ENCODE peak calls at places on chromosomes 11 and 22, in ten cellular contexts. I is left colon, X is GM12865, E is SJSA1, T is RWPE1, U is T-cell, M is fibroblast of pulmonary artery, Y is HTR-8/SVneo, W is gastrocnemius medialis, G is left lung. D is an unnamed sample.
A peak's percentile ranks its signal among the peaks of the same experiment; 100 is the strongest.

GRCh38 chr11:134139873-134140331 is 71.0 kb downstream of the JAM3 start:
- DNase-seq in T (peak; percentile 67), X (peak; percentile 66), U (peak; percentile 55), M (peak; percentile 92), E (peak; percentile 17), W (peak; percentile 53), I (peak; percentile 37), Y (peak; percentile 63), G (no peak), D (peak; percentile 19)

GRCh38 chr11:86232556-86232955 is 12.0 kb upstream of the EED start:
- DNase-seq in G (no peak), U (no peak), M (no peak), E (no peak), Y (no peak), T (no peak), X (no peak), W (no peak), I (no peak), D (no peak)

GRCh38 chr11:16776716-16777115 is 38.3 kb downstream of the C11orf58 start:
- DNase-seq in E (no peak), I (no peak), G (no peak), M (no peak), U (no peak), W (no peak), X (no peak), Y (no peak), T (no peak), D (no peak)

GRCh38 chr11:69931060-69931910 is 112.1 kb upstream of the FGF3 start:
- DNase-seq in E (no peak), M (no peak), T (no peak), I (no peak), U (no peak), G (peak; percentile 33), W (peak; percentile 4), X (no peak), Y (no peak), D (no peak)

GRCh38 chr22:36442506-36443197 is 38.8 kb downstream of the TXN2 start:
- DNase-seq in M (no peak), W (no peak), U (no peak), I (peak; percentile 82), T (no peak), G (no peak), X (no peak), Y (no peak), E (no peak), D (no peak)

GRCh38 chr11:11148598-11148997 is 204.5 kb downstream of the CSNK2A3 start:
- DNase-seq in U (no peak), E (no peak), X (no peak), G (no peak), T (no peak), Y (no peak), I (no peak), W (no peak), M (no peak), D (no peak)

GRCh38 chr11:73810637-73811036 is 23.0 kb downstream of the MRPL48 start:
- DNase-seq in W (no peak), M (no peak), X (no peak), E (peak; percentile 34), G (no peak), U (no peak), T (no peak), I (no peak), Y (no peak), D (no peak)

GRCh38 chr11:108498046-108498815 is at the start of gene POGLUT3:
- DNase-seq in G (peak; percentile 92), Y (peak; percentile 69), U (peak; percentile 54), E (peak; percentile 50), I (peak; percentile 40), M (peak; percentile 48), X (peak; percentile 68), W (peak; percentile 18), T (peak; percentile 30), D (no peak)

GRCh38 chr22:21593406-21594232 is 26.1 kb downstream of the UBE2L3 start:
- DNase-seq in Y (no peak), U (no peak), W (no peak), X (no peak), T (no peak), E (no peak), G (no peak), M (no peak), I (no peak), D (no peak)

GRCh38 chr22:19822301-19823117 is 32.2 kb downstream of the GNB1L start:
- DNase-seq in T (no peak), W (no peak), M (no peak), Y (no peak), E (no peak), I (no peak), G (no peak), U (no peak), X (no peak), D (no peak)

GRCh38 chr22:49667236-49667635 is 160.4 kb downstream of the BRD1 start:
- DNase-seq in T (no peak), W (no peak), M (no peak), E (no peak), U (peak; percentile 24), G (no peak), Y (no peak), X (no peak), I (no peak), D (no peak)

GRCh38 chr11:44872556-44872955 is 78.1 kb downstream of the TP53I11 start:
- DNase-seq in U (no peak), W (no peak), Y (no peak), X (no peak), E (no peak), I (no peak), M (no peak), G (no peak), T (no peak), D (no peak)

GRCh38 chr11:12088047-12088481 is 22.3 kb upstream of the MICAL2 start:
- DNase-seq in I (peak; percentile 71), G (no peak), W (peak; percentile 44), Y (no peak), U (no peak), M (peak; percentile 68), E (peak; percentile 84), X (no peak), T (peak; percentile 51), D (peak; percentile 63)

GRCh38 chr11:74870485-74870884 is 78.4 kb downstream of the XRRA1 start:
- DNase-seq in W (no peak), U (no peak), G (no peak), M (peak; percentile 71), T (no peak), X (peak; percentile 51), Y (peak; percentile 28), E (no peak), I (no peak), D (no peak)

GRCh38 chr22:41762980-41763779 is 37.3 kb upstream of the CCDC134 start:
- DNase-seq in M (peak; percentile 28), W (no peak), U (peak; percentile 33), Y (no peak), I (no peak), X (peak; percentile 84), T (no peak), E (no peak), G (no peak), D (peak; percentile 14)

GRCh38 chr11:126764221-126764620 is 236.3 kb downstream of the KIRREL3 start:
- DNase-seq in T (no peak), X (peak; percentile 10), U (no peak), E (no peak), W (no peak), Y (no peak), G (no peak), M (no peak), I (no peak), D (no peak)

GRCh38 chr11:86237267-86237804 is 7.2 kb upstream of the EED start:
- DNase-seq in W (no peak), X (no peak), Y (no peak), T (no peak), I (no peak), G (no peak), E (no peak), U (no peak), M (no peak), D (no peak)